ENCODE peak calls at places on chromosome 1, in eight cellular contexts. One of them, this sample, is unnamed.

GRCh38 chr1:153347856-153348255 is 785 bp downstream of the PGLYRP4 start:
- DNase-seq in brain microvascular endothelial cell: no peak
- DNase-seq in colonic mucosa: peak
- DNase-seq in PC-3: no peak
- DNase-seq in heart left ventricle: no peak
- DNase-seq in WERI-Rb-1: peak
- DNase-seq in mammary epithelial cell: no peak
- DNase-seq in HFF-Myc: no peak
- DNase-seq in this sample: no peak

GRCh38 chr1:1979482-1980165 is 24.0 kb downstream of the CFAP74 start:
- DNase-seq in PC-3: no peak
- DNase-seq in HFF-Myc: no peak
- DNase-seq in mammary epithelial cell: no peak
- DNase-seq in brain microvascular endothelial cell: no peak
- DNase-seq in heart left ventricle: no peak
- DNase-seq in WERI-Rb-1: no peak
- DNase-seq in colonic mucosa: no peak
- DNase-seq in this sample: no peak

GRCh38 chr1:236020359-236021000 is 44.4 kb downstream of the NID1 start:
- DNase-seq in mammary epithelial cell: no peak
- DNase-seq in heart left ventricle: no peak
- DNase-seq in HFF-Myc: no peak
- DNase-seq in colonic mucosa: no peak
- DNase-seq in WERI-Rb-1: no peak
- DNase-seq in brain microvascular endothelial cell: no peak
- DNase-seq in PC-3: no peak
- DNase-seq in this sample: peak

GRCh38 chr1:168920456-168921094 is 185.9 kb upstream of the ATP1B1 start:
- DNase-seq in WERI-Rb-1: no peak
- DNase-seq in colonic mucosa: no peak
- DNase-seq in HFF-Myc: no peak
- DNase-seq in brain microvascular endothelial cell: peak
- DNase-seq in heart left ventricle: peak
- DNase-seq in mammary epithelial cell: peak
- DNase-seq in PC-3: peak
- DNase-seq in this sample: peak

GRCh38 chr1:154961497-154962237 is at the start of gene PYGO2:
- DNase-seq in mammary epithelial cell: peak
- DNase-seq in PC-3: peak
- DNase-seq in heart left ventricle: peak
- DNase-seq in WERI-Rb-1: peak
- DNase-seq in HFF-Myc: no peak
- DNase-seq in brain microvascular endothelial cell: peak
- DNase-seq in colonic mucosa: peak
- DNase-seq in this sample: peak

GRCh38 chr1:25711555-25712298 is 88.3 kb upstream of the SELENON start:
- DNase-seq in colonic mucosa: no peak
- DNase-seq in heart left ventricle: no peak
- DNase-seq in HFF-Myc: no peak
- DNase-seq in PC-3: peak
- DNase-seq in brain microvascular endothelial cell: no peak
- DNase-seq in WERI-Rb-1: no peak
- DNase-seq in mammary epithelial cell: no peak
- DNase-seq in this sample: peak

GRCh38 chr1:51734899-51735745 is 118.2 kb downstream of the OSBPL9 start:
- DNase-seq in heart left ventricle: no peak
- DNase-seq in colonic mucosa: no peak
- DNase-seq in mammary epithelial cell: no peak
- DNase-seq in brain microvascular endothelial cell: no peak
- DNase-seq in WERI-Rb-1: no peak
- DNase-seq in PC-3: no peak
- DNase-seq in HFF-Myc: no peak
- DNase-seq in this sample: no peak

GRCh38 chr1:71787699-71788098 is 494.6 kb downstream of the NEGR1 start:
- DNase-seq in mammary epithelial cell: no peak
- DNase-seq in HFF-Myc: no peak
- DNase-seq in WERI-Rb-1: no peak
- DNase-seq in colonic mucosa: no peak
- DNase-seq in heart left ventricle: no peak
- DNase-seq in PC-3: no peak
- DNase-seq in brain microvascular endothelial cell: no peak
- DNase-seq in this sample: no peak

GRCh38 chr1:16954579-16954978 is 25.8 kb downstream of the MFAP2 start:
- DNase-seq in mammary epithelial cell: no peak
- DNase-seq in heart left ventricle: no peak
- DNase-seq in HFF-Myc: no peak
- DNase-seq in WERI-Rb-1: no peak
- DNase-seq in brain microvascular endothelial cell: no peak
- DNase-seq in colonic mucosa: no peak
- DNase-seq in PC-3: no peak
- DNase-seq in this sample: no peak

GRCh38 chr1:112935474-112936289 is 20.3 kb downstream of the SLC16A1 start:
- DNase-seq in colonic mucosa: no peak
- DNase-seq in WERI-Rb-1: no peak
- DNase-seq in PC-3: peak
- DNase-seq in HFF-Myc: no peak
- DNase-seq in mammary epithelial cell: peak
- DNase-seq in heart left ventricle: no peak
- DNase-seq in brain microvascular endothelial cell: no peak
- DNase-seq in this sample: no peak

GRCh38 chr1:201456499-201457309 is 12.3 kb downstream of the PHLDA3 start:
- DNase-seq in WERI-Rb-1: no peak
- DNase-seq in heart left ventricle: peak
- DNase-seq in brain microvascular endothelial cell: peak
- DNase-seq in HFF-Myc: no peak
- DNase-seq in mammary epithelial cell: peak
- DNase-seq in colonic mucosa: peak
- DNase-seq in PC-3: peak
- DNase-seq in this sample: peak

GRCh38 chr1:186943891-186944686 is 115.3 kb downstream of the PLA2G4A start:
- DNase-seq in mammary epithelial cell: no peak
- DNase-seq in brain microvascular endothelial cell: no peak
- DNase-seq in WERI-Rb-1: no peak
- DNase-seq in heart left ventricle: no peak
- DNase-seq in PC-3: no peak
- DNase-seq in colonic mucosa: no peak
- DNase-seq in HFF-Myc: no peak
- DNase-seq in this sample: no peak

GRCh38 chr1:19945914-19946313 is 22.5 kb upstream of the PLA2G2E start:
- DNase-seq in brain microvascular endothelial cell: no peak
- DNase-seq in WERI-Rb-1: no peak
- DNase-seq in mammary epithelial cell: no peak
- DNase-seq in colonic mucosa: no peak
- DNase-seq in PC-3: no peak
- DNase-seq in heart left ventricle: no peak
- DNase-seq in HFF-Myc: no peak
- DNase-seq in this sample: no peak

GRCh38 chr1:229409616-229410369 is 24.1 kb downstream of the ACTA1 start:
- DNase-seq in colonic mucosa: no peak
- DNase-seq in PC-3: no peak
- DNase-seq in heart left ventricle: no peak
- DNase-seq in mammary epithelial cell: no peak
- DNase-seq in WERI-Rb-1: no peak
- DNase-seq in brain microvascular endothelial cell: no peak
- DNase-seq in HFF-Myc: no peak
- DNase-seq in this sample: no peak

DNA sequence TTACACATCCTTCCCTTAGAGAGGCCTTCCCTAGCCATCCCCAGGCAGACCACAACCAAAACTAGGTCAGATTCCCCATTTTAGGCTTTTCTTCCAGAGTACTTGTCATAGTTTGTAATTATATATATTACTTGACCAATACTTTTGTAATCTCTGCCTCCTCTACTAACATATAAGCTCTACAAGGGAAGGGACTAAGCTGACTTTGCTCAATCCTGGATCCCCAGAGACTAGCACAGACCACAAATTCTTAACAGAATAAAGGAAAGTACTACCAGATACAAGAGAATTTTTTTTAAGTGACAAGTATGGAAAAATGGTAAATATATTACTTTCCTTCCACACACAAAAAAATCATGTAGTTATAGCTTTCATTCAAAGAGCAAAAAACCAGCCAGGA is 2.0 kb downstream of the ZMYM6 start:
- DNase-seq in heart left ventricle: no peak
- DNase-seq in PC-3: no peak
- DNase-seq in brain microvascular endothelial cell: no peak
- DNase-seq in mammary epithelial cell: no peak
- DNase-seq in colonic mucosa: no peak
- DNase-seq in HFF-Myc: no peak
- DNase-seq in WERI-Rb-1: no peak
- DNase-seq in this sample: no peak
- H3K4me3 ChIP-seq in heart left ventricle: peak
- H3K4me3 ChIP-seq in PC-3: peak
- H3K4me3 ChIP-seq in brain microvascular endothelial cell: no peak
- H3K4me3 ChIP-seq in mammary epithelial cell: peak
- H3K4me3 ChIP-seq in colonic mucosa: no peak
- H3K4me3 ChIP-seq in HFF-Myc: peak
- H3K4me3 ChIP-seq in WERI-Rb-1: no peak
- H3K4me3 ChIP-seq in this sample: peak

GRCh38 chr1:94924967-94925366 is 1.9 kb downstream of the CNN3 start:
- DNase-seq in PC-3: peak
- DNase-seq in HFF-Myc: no peak
- DNase-seq in colonic mucosa: no peak
- DNase-seq in WERI-Rb-1: no peak
- DNase-seq in heart left ventricle: peak
- DNase-seq in brain microvascular endothelial cell: no peak
- DNase-seq in mammary epithelial cell: peak
- DNase-seq in this sample: no peak
- H3K4me3 ChIP-seq in PC-3: peak
- H3K4me3 ChIP-seq in HFF-Myc: peak
- H3K4me3 ChIP-seq in colonic mucosa: peak
- H3K4me3 ChIP-seq in WERI-Rb-1: peak
- H3K4me3 ChIP-seq in heart left ventricle: peak
- H3K4me3 ChIP-seq in brain microvascular endothelial cell: peak
- H3K4me3 ChIP-seq in mammary epithelial cell: peak
- H3K4me3 ChIP-seq in this sample: peak

DNA sequence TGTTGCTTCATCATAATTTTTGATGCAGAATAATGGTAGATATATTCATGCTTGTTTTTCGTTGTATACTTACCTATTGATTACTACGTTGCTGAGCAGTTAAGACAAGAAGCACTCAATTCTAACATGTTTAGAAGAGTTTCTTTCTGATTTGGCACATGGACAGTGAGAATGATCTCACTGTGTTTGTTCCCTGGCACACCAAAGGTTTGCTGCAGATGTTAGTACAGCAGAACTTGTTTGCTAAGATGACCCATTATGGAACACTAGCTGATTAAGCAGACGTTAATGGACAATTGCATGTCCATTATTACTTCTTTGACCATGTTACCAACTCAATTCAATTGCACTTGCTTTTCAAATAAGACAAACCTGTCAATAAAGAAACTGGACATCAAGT is 184.7 kb upstream of the SGIP1 start:
- DNase-seq in HFF-Myc: no peak
- DNase-seq in colonic mucosa: no peak
- DNase-seq in brain microvascular endothelial cell: no peak
- DNase-seq in PC-3: peak
- DNase-seq in WERI-Rb-1: no peak
- DNase-seq in mammary epithelial cell: no peak
- DNase-seq in heart left ventricle: no peak
- DNase-seq in this sample: no peak
- H3K4me3 ChIP-seq in HFF-Myc: no peak
- H3K4me3 ChIP-seq in colonic mucosa: no peak
- H3K4me3 ChIP-seq in brain microvascular endothelial cell: no peak
- H3K4me3 ChIP-seq in PC-3: no peak
- H3K4me3 ChIP-seq in WERI-Rb-1: no peak
- H3K4me3 ChIP-seq in mammary epithelial cell: no peak
- H3K4me3 ChIP-seq in heart left ventricle: no peak
- H3K4me3 ChIP-seq in this sample: no peak

GRCh38 chr1:161096514-161096913 is 1.6 kb upstream of the KLHDC9 start:
- DNase-seq in HFF-Myc: no peak
- DNase-seq in PC-3: peak
- DNase-seq in heart left ventricle: no peak
- DNase-seq in colonic mucosa: no peak
- DNase-seq in brain microvascular endothelial cell: no peak
- DNase-seq in mammary epithelial cell: peak
- DNase-seq in WERI-Rb-1: no peak
- DNase-seq in this sample: peak
- H3K4me3 ChIP-seq in HFF-Myc: no peak
- H3K4me3 ChIP-seq in PC-3: no peak
- H3K4me3 ChIP-seq in heart left ventricle: no peak
- H3K4me3 ChIP-seq in colonic mucosa: no peak
- H3K4me3 ChIP-seq in brain microvascular endothelial cell: no peak
- H3K4me3 ChIP-seq in mammary epithelial cell: no peak
- H3K4me3 ChIP-seq in WERI-Rb-1: no peak
- H3K4me3 ChIP-seq in this sample: no peak

GRCh38 chr1:6245086-6245868 is 1.3 kb downstream of the HES3 start:
- DNase-seq in mammary epithelial cell: peak
- DNase-seq in brain microvascular endothelial cell: peak
- DNase-seq in PC-3: peak
- DNase-seq in WERI-Rb-1: peak
- DNase-seq in HFF-Myc: no peak
- DNase-seq in heart left ventricle: peak
- DNase-seq in colonic mucosa: peak
- DNase-seq in this sample: peak
- H3K4me3 ChIP-seq in mammary epithelial cell: peak
- H3K4me3 ChIP-seq in brain microvascular endothelial cell: peak
- H3K4me3 ChIP-seq in PC-3: peak
- H3K4me3 ChIP-seq in WERI-Rb-1: peak
- H3K4me3 ChIP-seq in HFF-Myc: peak
- H3K4me3 ChIP-seq in heart left ventricle: no peak
- H3K4me3 ChIP-seq in colonic mucosa: peak
- H3K4me3 ChIP-seq in this sample: no peak

GRCh38 chr1:159911668-159912067 is 11.7 kb upstream of the CFAP45 start:
- DNase-seq in colonic mucosa: no peak
- DNase-seq in mammary epithelial cell: no peak
- DNase-seq in WERI-Rb-1: no peak
- DNase-seq in brain microvascular endothelial cell: no peak
- DNase-seq in PC-3: no peak
- DNase-seq in HFF-Myc: no peak
- DNase-seq in heart left ventricle: no peak
- DNase-seq in this sample: no peak
- H3K4me3 ChIP-seq in colonic mucosa: no peak
- H3K4me3 ChIP-seq in mammary epithelial cell: no peak
- H3K4me3 ChIP-seq in WERI-Rb-1: no peak
- H3K4me3 ChIP-seq in brain microvascular endothelial cell: no peak
- H3K4me3 ChIP-seq in PC-3: no peak
- H3K4me3 ChIP-seq in HFF-Myc: no peak
- H3K4me3 ChIP-seq in heart left ventricle: no peak
- H3K4me3 ChIP-seq in this sample: no peak

GRCh38 chr1:12435639-12436344 is 182.2 kb downstream of the DHRS3 start:
- DNase-seq in HFF-Myc: no peak
- DNase-seq in brain microvascular endothelial cell: peak
- DNase-seq in WERI-Rb-1: no peak
- DNase-seq in PC-3: peak
- DNase-seq in mammary epithelial cell: no peak
- DNase-seq in heart left ventricle: no peak
- DNase-seq in colonic mucosa: no peak
- DNase-seq in this sample: no peak
- H3K4me3 ChIP-seq in HFF-Myc: no peak
- H3K4me3 ChIP-seq in brain microvascular endothelial cell: no peak
- H3K4me3 ChIP-seq in WERI-Rb-1: no peak
- H3K4me3 ChIP-seq in PC-3: no peak
- H3K4me3 ChIP-seq in mammary epithelial cell: no peak
- H3K4me3 ChIP-seq in heart left ventricle: no peak
- H3K4me3 ChIP-seq in colonic mucosa: no peak
- H3K4me3 ChIP-seq in this sample: no peak

This sample was measured in sigmoid colon.